ENCODE peak calls at places on chromosomes 1 and 21, in four cellular contexts. One of them, this sample, is unnamed.

GRCh38 chr1:168469690-168470089 is 74.1 kb downstream of the XCL2 start:
- DNase-seq in mammary epithelial cell: peak; percentile 33
- DNase-seq in NCI-H345: no peak
- DNase-seq in ACHN: no peak
- DNase-seq in this sample: no peak

GRCh38 chr21:37373539-37373938 is 7.0 kb downstream of the DYRK1A start:
- DNase-seq in mammary epithelial cell: no peak
- DNase-seq in ACHN: no peak
- DNase-seq in NCI-H345: no peak
- DNase-seq in this sample: no peak

GRCh38 chr1:221174598-221174997 is 295.4 kb downstream of the HLX start:
- DNase-seq in mammary epithelial cell: no peak
- DNase-seq in ACHN: no peak
- DNase-seq in NCI-H345: peak; percentile 23
- DNase-seq in this sample: no peak

GRCh38 chr1:167770127-167770526 is 48.3 kb downstream of the MPZL1 start:
- DNase-seq in mammary epithelial cell: no peak
- DNase-seq in ACHN: no peak
- DNase-seq in NCI-H345: peak; percentile 59
- DNase-seq in this sample: no peak

GRCh38 chr1:156599811-156600210 is 1.5 kb downstream of the GPATCH4 start:
- DNase-seq in mammary epithelial cell: peak; percentile 26
- DNase-seq in ACHN: peak; percentile 57
- DNase-seq in NCI-H345: no peak
- DNase-seq in this sample: no peak

GRCh38 chr1:214573386-214574358 is 22.3 kb upstream of the PTPN14 start:
- DNase-seq in ACHN: no peak
- DNase-seq in mammary epithelial cell: peak; percentile 87
- DNase-seq in NCI-H345: no peak
- DNase-seq in this sample: no peak

GRCh38 chr1:226708967-226709396 is 30.1 kb downstream of the ITPKB start:
- DNase-seq in mammary epithelial cell: no peak
- DNase-seq in NCI-H345: no peak
- DNase-seq in ACHN: no peak
- DNase-seq in this sample: no peak

GRCh38 chr21:42518216-42518615 is 4.6 kb downstream of the SLC37A1 start:
- DNase-seq in mammary epithelial cell: peak; percentile 58
- DNase-seq in ACHN: peak; percentile 87
- DNase-seq in NCI-H345: no peak
- DNase-seq in this sample: no peak

GRCh38 chr1:6123816-6124215 is 56.3 kb downstream of the CHD5 start:
- DNase-seq in NCI-H345: no peak
- DNase-seq in ACHN: no peak
- DNase-seq in mammary epithelial cell: no peak
- DNase-seq in this sample: no peak

GRCh38 chr1:244730153-244730933 is 77.4 kb downstream of the DESI2 start:
- DNase-seq in ACHN: peak; percentile 40
- DNase-seq in mammary epithelial cell: peak; percentile 23
- DNase-seq in NCI-H345: peak; percentile 33
- DNase-seq in this sample: peak; percentile 5

This sample was measured in NCI-H774.